ENCODE peak calls at places on chromosomes 4 and X, in nine cellular contexts. Z, G, B, M, J, D, V, Q and K are unnamed samples.

GRCh38 chr4:128525387-128525786 is 237.8 kb upstream of the PGRMC2 start:
- DNase-seq in Z (no peak), G (no peak), B (peak), M (no peak), J (no peak), D (no peak), V (peak), Q (peak), K (no peak)

GRCh38 chrX:119537487-119537886 is 27.7 kb downstream of the STEEP1 start:
- DNase-seq in Z (no peak), G (no peak), B (no peak), M (no peak), J (no peak), D (no peak), V (no peak), Q (no peak), K (no peak)

GRCh38 chr4:39792128-39792527 is 94.2 kb downstream of the UBE2K start:
- DNase-seq in Z (no peak), G (no peak), B (no peak), M (no peak), J (no peak), D (no peak), V (no peak), Q (no peak), K (no peak)

GRCh38 chr4:6937201-6937600 is 27.6 kb downstream of the TBC1D14 start:
- DNase-seq in Z (no peak), G (no peak), B (no peak), M (no peak), J (no peak), D (no peak), V (no peak), Q (no peak), K (no peak)

GRCh38 chr4:39037491-39037825 is 5.2 kb upstream of the TMEM156 start:
- DNase-seq in Z (no peak), G (no peak), B (peak), M (no peak), J (no peak), D (no peak), V (no peak), Q (no peak), K (no peak)

GRCh38 chr4:107564326-107564725 is 155.7 kb downstream of the PAPSS1 start:
- DNase-seq in Z (no peak), G (no peak), B (no peak), M (no peak), J (no peak), D (no peak), V (peak), Q (peak), K (no peak)

GRCh38 chrX:115940348-115940747 is 230.2 kb upstream of the AGTR2 start:
- DNase-seq in Z (peak), G (no peak), B (no peak), M (no peak), J (no peak), D (no peak), V (no peak), Q (no peak), K (no peak)

GRCh38 chr4:132587626-132588025 is 561.5 kb upstream of the PCDH10 start:
- DNase-seq in Z (no peak), G (no peak), B (no peak), M (no peak), J (no peak), D (no peak), V (peak), Q (no peak), K (no peak)

GRCh38 chr4:22500128-22500611 is 15.7 kb downstream of the ADGRA3 start:
- DNase-seq in Z (no peak), G (no peak), B (no peak), M (no peak), J (no peak), D (no peak), V (no peak), Q (no peak), K (no peak)

GRCh38 chr4:47642985-47643745 is 158.1 kb downstream of the ATP10D start:
- DNase-seq in Z (no peak), G (no peak), B (peak), M (no peak), J (no peak), D (no peak), V (peak), Q (peak), K (no peak)

GRCh38 chr4:7172508-7172907 is 19.8 kb upstream of the SORCS2 start:
- DNase-seq in Z (no peak), G (no peak), B (no peak), M (no peak), J (no peak), D (no peak), V (no peak), Q (no peak), K (no peak)

GRCh38 chrX:137194164-137194563 is 160.4 kb upstream of the GPR101 start:
- DNase-seq in Z (peak), G (peak), B (peak), M (no peak), J (no peak), D (no peak), V (peak), Q (peak), K (no peak)
- TF ChIP-seq CTCF in Z (peak), G (peak), B (peak), M (peak), J (no peak), D (no peak), V (peak), Q (peak), K (no peak)

GRCh38 chr4:88010921-88011320 is 3.5 kb downstream of the PKD2 start:
- DNase-seq in Z (no peak), G (no peak), B (peak), M (no peak), J (no peak), D (no peak), V (peak), Q (peak), K (no peak)

GRCh38 chr4:88012652-88013051 is 5.2 kb downstream of the PKD2 start:
- DNase-seq in Z (no peak), G (no peak), B (no peak), M (no peak), J (no peak), D (no peak), V (no peak), Q (no peak), K (no peak)

GRCh38 chr4:88015659-88016295 is 8.3 kb downstream of the PKD2 start:
- DNase-seq in Z (no peak), G (no peak), B (no peak), M (no peak), J (no peak), D (no peak), V (no peak), Q (no peak), K (no peak)

GRCh38 chr4:88017516-88018302 is 10.3 kb downstream of the PKD2 start:
- DNase-seq in Z (no peak), G (no peak), B (peak), M (peak), J (no peak), D (no peak), V (peak), Q (peak), K (no peak)

GRCh38 chr4:88014506-88014905 is 7.1 kb downstream of the PKD2 start:
- DNase-seq in Z (no peak), G (no peak), B (no peak), M (no peak), J (no peak), D (no peak), V (no peak), Q (no peak), K (no peak)
- TF ChIP-seq CTCF in Z (no peak), G (no peak), B (no peak), M (no peak), J (no peak), D (no peak), V (no peak), Q (no peak), K (no peak)

DNA sequence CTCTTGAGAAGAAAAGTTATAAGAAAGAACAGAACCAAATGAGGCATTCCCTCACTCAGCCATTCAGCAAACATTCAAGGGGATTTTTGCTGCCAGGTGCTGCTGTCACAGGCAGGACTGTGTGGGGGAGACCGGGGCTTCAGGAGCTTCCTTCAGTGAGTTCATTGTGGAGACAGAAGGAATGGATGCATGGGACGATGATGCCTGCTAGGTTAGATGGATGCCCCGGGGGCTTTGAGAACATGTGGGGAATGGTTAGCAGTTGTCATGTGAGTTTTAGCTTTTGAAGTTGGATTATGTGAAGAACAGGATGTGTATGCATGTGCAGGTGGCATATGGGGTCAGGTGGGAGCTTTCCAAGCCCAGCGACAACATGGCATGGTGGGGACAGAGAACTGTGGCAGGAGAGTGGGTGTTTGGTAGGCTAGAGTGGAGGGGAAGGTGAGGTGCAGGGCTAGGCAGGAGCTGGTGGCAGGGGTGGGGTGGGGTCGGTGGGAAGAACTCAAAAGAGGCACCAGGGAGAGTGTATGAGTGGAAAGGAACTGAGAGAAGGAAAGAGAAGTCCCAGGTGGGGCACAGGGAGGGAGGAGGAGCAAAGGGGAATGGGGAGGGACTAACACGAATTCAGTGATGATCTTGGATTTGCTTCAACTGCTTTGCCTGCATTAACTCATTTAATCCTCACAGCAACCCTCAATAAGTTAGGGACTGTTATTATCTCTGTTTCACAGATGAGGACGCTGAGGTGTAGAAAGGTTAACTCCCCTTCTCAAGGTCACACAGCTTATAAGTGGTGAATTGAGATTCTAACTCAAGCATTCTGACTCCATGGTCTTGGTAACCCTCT is 8.4 kb downstream of the DCUN1D4 start:
- DNase-seq in Z (no peak), G (no peak), B (no peak), M (no peak), J (no peak), D (no peak), V (no peak), Q (no peak), K (no peak)
- TF ChIP-seq CTCF in Z (no peak), G (no peak), B (no peak), M (no peak), J (no peak), D (no peak), V (no peak), Q (no peak), K (no peak)

GRCh38 chr4:156227321-156227720 is 273.7 kb upstream of the CTSO start:
- DNase-seq in Z (no peak), G (no peak), B (no peak), M (no peak), J (no peak), D (no peak), V (no peak), Q (no peak), K (no peak)
- TF ChIP-seq CTCF in Z (no peak), G (no peak), B (no peak), M (no peak), J (no peak), D (no peak), V (no peak), Q (no peak), K (no peak)

DNA sequence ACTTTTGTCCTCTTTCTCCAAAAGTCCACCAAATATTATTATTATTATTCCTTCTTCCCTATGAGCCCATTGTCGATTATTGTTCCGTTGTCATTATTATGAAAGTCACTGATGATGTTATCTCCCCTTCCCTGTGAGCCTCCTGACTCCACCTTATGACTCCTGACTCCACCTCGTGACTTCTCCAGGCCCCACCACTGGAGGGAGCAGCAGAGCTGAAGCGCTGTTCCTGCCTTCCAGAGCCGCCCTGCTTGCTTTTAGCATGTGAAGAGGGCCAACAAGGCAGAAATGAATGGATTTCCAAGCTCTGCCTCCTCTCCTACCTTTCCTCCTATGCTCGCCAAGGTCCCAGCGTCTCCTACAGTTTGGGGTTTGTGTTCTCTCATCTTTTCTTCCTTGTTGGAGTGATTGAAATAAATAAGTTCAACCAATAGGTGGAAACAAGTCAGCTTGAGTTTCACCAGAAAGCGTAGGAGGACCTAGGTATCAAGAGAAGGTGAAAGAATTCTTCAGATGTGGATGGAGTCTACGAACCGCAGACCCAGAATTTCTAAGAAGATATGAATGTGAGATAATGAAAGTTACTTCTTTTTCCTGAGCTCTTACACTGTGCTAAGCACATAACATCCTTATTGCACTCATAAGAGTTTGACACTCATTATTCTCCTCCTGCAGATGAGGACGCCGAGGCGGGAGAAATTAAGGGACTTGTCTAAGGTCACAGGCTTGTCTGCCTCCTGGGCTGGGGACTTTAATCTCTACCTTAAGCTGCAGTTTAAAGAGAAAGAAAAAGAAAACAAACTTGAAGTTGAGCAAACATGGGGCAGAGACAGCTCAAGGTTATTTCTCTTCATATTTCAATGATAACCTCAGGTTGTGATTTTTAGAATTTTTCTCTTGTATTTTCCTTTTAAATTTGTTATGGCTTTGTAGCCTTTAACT is 26.1 kb downstream of the IGSF1 start:
- DNase-seq in Z (peak), G (peak), B (no peak), M (peak), J (no peak), D (no peak), V (no peak), Q (no peak), K (no peak)
- TF ChIP-seq CTCF in Z (peak), G (peak), B (no peak), M (peak), J (no peak), D (no peak), V (no peak), Q (peak), K (no peak)

GRCh38 chr4:182925298-182925738 is 8.1 kb upstream of the DCTD start:
- DNase-seq in Z (peak), G (peak), B (peak), M (peak), J (no peak), D (no peak), V (peak), Q (peak), K (no peak)

GRCh38 chr4:182924497-182924896 is 7.3 kb upstream of the DCTD start:
- DNase-seq in Z (no peak), G (no peak), B (peak), M (no peak), J (no peak), D (no peak), V (no peak), Q (no peak), K (no peak)

GRCh38 chr4:182927505-182927904 is 10.3 kb upstream of the DCTD start:
- DNase-seq in Z (no peak), G (no peak), B (no peak), M (no peak), J (no peak), D (no peak), V (no peak), Q (no peak), K (no peak)

GRCh38 chr4:182929296-182929695 is 12.1 kb upstream of the DCTD start:
- DNase-seq in Z (no peak), G (no peak), B (peak), M (peak), J (no peak), D (no peak), V (peak), Q (peak), K (no peak)

GRCh38 chr4:182928061-182928460 is 10.9 kb upstream of the DCTD start:
- DNase-seq in Z (no peak), G (no peak), B (no peak), M (no peak), J (no peak), D (no peak), V (no peak), Q (no peak), K (no peak)
- TF ChIP-seq CTCF in Z (peak), G (peak), B (peak), M (peak), J (no peak), D (no peak), V (peak), Q (peak), K (no peak)